ENCODE peak calls at places on chromosomes 2 and 18, in nine cellular contexts. One of them, this sample, is unnamed.

GRCh38 chr18:60413944-60414547 is 41.5 kb upstream of the MC4R start:
- DNase-seq in thyroid gland: no peak
- DNase-seq in mucosa of descending colon: peak; percentile 22
- DNase-seq in A549: peak; percentile 11
- DNase-seq in HepG2: peak; percentile 2
- DNase-seq in neural progenitor cell: peak; percentile 41
- DNase-seq in kidney: no peak
- DNase-seq in tibial artery: no peak
- DNase-seq in GM23248: peak; percentile 30
- DNase-seq in this sample: no peak

GRCh38 chr18:9094307-9095226 is 7.9 kb upstream of the NDUFV2 start:
- DNase-seq in thyroid gland: no peak
- DNase-seq in mucosa of descending colon: no peak
- DNase-seq in A549: peak; percentile 89
- DNase-seq in HepG2: peak; percentile 92
- DNase-seq in neural progenitor cell: no peak
- DNase-seq in kidney: no peak
- DNase-seq in tibial artery: no peak
- DNase-seq in GM23248: peak; percentile 82
- DNase-seq in this sample: no peak

GRCh38 chr18:58788971-58789797 is 75.5 kb upstream of the ZNF532 start:
- DNase-seq in thyroid gland: peak; percentile 21
- DNase-seq in mucosa of descending colon: no peak
- DNase-seq in A549: peak; percentile 97
- DNase-seq in HepG2: peak; percentile 15
- DNase-seq in neural progenitor cell: peak; percentile 67
- DNase-seq in kidney: peak; percentile 93
- DNase-seq in tibial artery: no peak
- DNase-seq in GM23248: peak; percentile 32
- DNase-seq in this sample: no peak

GRCh38 chr18:22684268-22684667 is 248.9 kb upstream of the RBBP8 start:
- DNase-seq in thyroid gland: no peak
- DNase-seq in mucosa of descending colon: no peak
- DNase-seq in A549: no peak
- DNase-seq in HepG2: no peak
- DNase-seq in neural progenitor cell: no peak
- DNase-seq in kidney: no peak
- DNase-seq in tibial artery: no peak
- DNase-seq in GM23248: no peak
- DNase-seq in this sample: no peak

GRCh38 chr2:102488063-102488462 is 15.0 kb downstream of the SLC9A4 start:
- DNase-seq in thyroid gland: no peak
- DNase-seq in mucosa of descending colon: peak; percentile 45
- DNase-seq in A549: no peak
- DNase-seq in HepG2: no peak
- DNase-seq in neural progenitor cell: no peak
- DNase-seq in kidney: no peak
- DNase-seq in tibial artery: no peak
- DNase-seq in GM23248: peak; percentile 48
- DNase-seq in this sample: no peak

GRCh38 chr2:54424555-54425163 is 31.5 kb upstream of the SPTBN1 start:
- DNase-seq in thyroid gland: no peak
- DNase-seq in mucosa of descending colon: no peak
- DNase-seq in A549: no peak
- DNase-seq in HepG2: peak; percentile 20
- DNase-seq in neural progenitor cell: no peak
- DNase-seq in kidney: no peak
- DNase-seq in tibial artery: no peak
- DNase-seq in GM23248: no peak
- DNase-seq in this sample: no peak

GRCh38 chr18:50369672-50370071 is 5.2 kb upstream of the SKA1 start:
- DNase-seq in thyroid gland: no peak
- DNase-seq in mucosa of descending colon: no peak
- DNase-seq in A549: no peak
- DNase-seq in HepG2: no peak
- DNase-seq in neural progenitor cell: no peak
- DNase-seq in kidney: no peak
- DNase-seq in tibial artery: no peak
- DNase-seq in GM23248: no peak
- DNase-seq in this sample: no peak

GRCh38 chr18:9016819-9017169 is 85.7 kb upstream of the NDUFV2 start:
- DNase-seq in thyroid gland: no peak
- DNase-seq in mucosa of descending colon: no peak
- DNase-seq in A549: no peak
- DNase-seq in HepG2: no peak
- DNase-seq in neural progenitor cell: no peak
- DNase-seq in kidney: peak; percentile 81
- DNase-seq in tibial artery: no peak
- DNase-seq in GM23248: peak; percentile 77
- DNase-seq in this sample: no peak

GRCh38 chr2:16578081-16578480 is 87.6 kb downstream of the CYRIA start:
- DNase-seq in thyroid gland: no peak
- DNase-seq in mucosa of descending colon: no peak
- DNase-seq in A549: no peak
- DNase-seq in HepG2: no peak
- DNase-seq in neural progenitor cell: no peak
- DNase-seq in kidney: no peak
- DNase-seq in tibial artery: no peak
- DNase-seq in GM23248: no peak
- DNase-seq in this sample: no peak

GRCh38 chr2:12090590-12090989 is 344.2 kb downstream of the LPIN1 start:
- DNase-seq in thyroid gland: no peak
- DNase-seq in mucosa of descending colon: no peak
- DNase-seq in A549: no peak
- DNase-seq in HepG2: no peak
- DNase-seq in neural progenitor cell: no peak
- DNase-seq in kidney: no peak
- DNase-seq in tibial artery: no peak
- DNase-seq in GM23248: peak; percentile 23
- DNase-seq in this sample: no peak

GRCh38 chr18:23105581-23106219 is 29.6 kb upstream of the CABLES1 start:
- DNase-seq in thyroid gland: no peak
- DNase-seq in mucosa of descending colon: peak; percentile 72
- DNase-seq in A549: peak; percentile 30
- DNase-seq in HepG2: no peak
- DNase-seq in neural progenitor cell: no peak
- DNase-seq in kidney: no peak
- DNase-seq in tibial artery: no peak
- DNase-seq in GM23248: no peak
- DNase-seq in this sample: no peak

GRCh38 chr2:146734042-146734715 is 1110.7 kb upstream of the ACVR2A start:
- DNase-seq in thyroid gland: no peak
- DNase-seq in mucosa of descending colon: no peak
- DNase-seq in A549: peak; percentile 52
- DNase-seq in HepG2: peak; percentile 62
- DNase-seq in neural progenitor cell: peak; percentile 58
- DNase-seq in kidney: no peak
- DNase-seq in tibial artery: no peak
- DNase-seq in GM23248: peak; percentile 80
- DNase-seq in this sample: no peak

GRCh38 chr2:135494503-135494902 is 36.5 kb downstream of the ZRANB3 start:
- DNase-seq in thyroid gland: no peak
- DNase-seq in mucosa of descending colon: no peak
- DNase-seq in A549: no peak
- DNase-seq in HepG2: no peak
- DNase-seq in neural progenitor cell: no peak
- DNase-seq in kidney: no peak
- DNase-seq in tibial artery: no peak
- DNase-seq in GM23248: peak; percentile 45
- DNase-seq in this sample: no peak

GRCh38 chr2:231709981-231710750 is 1.8 kb downstream of the PTMA start:
- DNase-seq in thyroid gland: peak; percentile 86
- DNase-seq in mucosa of descending colon: peak; percentile 96
- DNase-seq in A549: peak; percentile 87
- DNase-seq in HepG2: peak; percentile 78
- DNase-seq in neural progenitor cell: peak; percentile 92
- DNase-seq in kidney: peak; percentile 95
- DNase-seq in tibial artery: peak; percentile 93
- DNase-seq in GM23248: peak; percentile 95
- DNase-seq in this sample: peak; percentile 90

GRCh38 chr2:231707625-231708049 is 688 bp upstream of the PTMA start:
- DNase-seq in thyroid gland: no peak
- DNase-seq in mucosa of descending colon: no peak
- DNase-seq in A549: peak; percentile 68
- DNase-seq in HepG2: no peak
- DNase-seq in neural progenitor cell: peak; percentile 80
- DNase-seq in kidney: no peak
- DNase-seq in tibial artery: no peak
- DNase-seq in GM23248: peak; percentile 54
- DNase-seq in this sample: peak; percentile 73

GRCh38 chr2:231708050-231708772 is at the start of gene PTMA:
- DNase-seq in thyroid gland: peak; percentile 100
- DNase-seq in mucosa of descending colon: peak; percentile 99
- DNase-seq in A549: peak; percentile 100
- DNase-seq in HepG2: peak; percentile 98
- DNase-seq in neural progenitor cell: peak; percentile 100
- DNase-seq in kidney: peak; percentile 100
- DNase-seq in tibial artery: peak; percentile 100
- DNase-seq in GM23248: peak; percentile 100
- DNase-seq in this sample: peak; percentile 98

GRCh38 chr2:231709636-231709980 is 1.3 kb downstream of the PTMA start:
- DNase-seq in thyroid gland: peak; percentile 74
- DNase-seq in mucosa of descending colon: peak; percentile 72
- DNase-seq in A549: peak; percentile 62
- DNase-seq in HepG2: no peak
- DNase-seq in neural progenitor cell: peak; percentile 53
- DNase-seq in kidney: peak; percentile 92
- DNase-seq in tibial artery: peak; percentile 89
- DNase-seq in GM23248: peak; percentile 72
- DNase-seq in this sample: peak; percentile 31

GRCh38 chr2:231708773-231709635 is 679 bp downstream of the PTMA start:
- DNase-seq in thyroid gland: peak; percentile 57
- DNase-seq in mucosa of descending colon: peak; percentile 75
- DNase-seq in A549: peak; percentile 49
- DNase-seq in HepG2: no peak
- DNase-seq in neural progenitor cell: peak; percentile 64
- DNase-seq in kidney: peak; percentile 90
- DNase-seq in tibial artery: peak; percentile 81
- DNase-seq in GM23248: peak; percentile 83
- DNase-seq in this sample: peak; percentile 62
- H3K4me1 ChIP-seq in thyroid gland: peaks cover 34% of the 10 kb centered on the region
- H3K4me1 ChIP-seq in mucosa of descending colon: peaks cover 23% of the 10 kb centered on the region
- H3K4me1 ChIP-seq in A549: peaks cover 36% of the 10 kb centered on the region
- H3K4me1 ChIP-seq in HepG2: peaks cover 56% of the 10 kb centered on the region
- H3K4me1 ChIP-seq in neural progenitor cell: peaks cover 17% of the 10 kb centered on the region
- H3K4me1 ChIP-seq in kidney: peaks cover 22% of the 10 kb centered on the region
- H3K4me1 ChIP-seq in tibial artery: peaks cover 38% of the 10 kb centered on the region
- H3K4me1 ChIP-seq in GM23248: peaks cover 14% of the 10 kb centered on the region
- H3K4me1 ChIP-seq in this sample: peaks cover 38% of the 10 kb centered on the region

GRCh38 chr18:7987284-7987976 is 420.3 kb downstream of the PTPRM start:
- DNase-seq in thyroid gland: no peak
- DNase-seq in mucosa of descending colon: no peak
- DNase-seq in A549: peak; percentile 22
- DNase-seq in HepG2: no peak
- DNase-seq in neural progenitor cell: no peak
- DNase-seq in kidney: no peak
- DNase-seq in tibial artery: no peak
- DNase-seq in GM23248: peak; percentile 82
- DNase-seq in this sample: no peak
- H3K4me3 ChIP-seq in thyroid gland: no peak overlapping the region
- H3K4me3 ChIP-seq in mucosa of descending colon: no peak overlapping the region
- H3K4me3 ChIP-seq in A549: no peak overlapping the region
- H3K4me3 ChIP-seq in HepG2: no peak overlapping the region
- H3K4me3 ChIP-seq in neural progenitor cell: no peak overlapping the region
- H3K4me3 ChIP-seq in kidney: no peak overlapping the region
- H3K4me3 ChIP-seq in tibial artery: no peak overlapping the region
- H3K4me3 ChIP-seq in GM23248: no peak overlapping the region
- H3K4me3 ChIP-seq in this sample: no peak overlapping the region

GRCh38 chr2:637406-637776 is 39.8 kb downstream of the TMEM18 start:
- DNase-seq in thyroid gland: no peak
- DNase-seq in mucosa of descending colon: no peak
- DNase-seq in A549: no peak
- DNase-seq in HepG2: no peak
- DNase-seq in neural progenitor cell: no peak
- DNase-seq in kidney: no peak
- DNase-seq in tibial artery: no peak
- DNase-seq in GM23248: no peak
- DNase-seq in this sample: no peak

GRCh38 chr2:637804-638203 is 39.4 kb downstream of the TMEM18 start:
- DNase-seq in thyroid gland: no peak
- DNase-seq in mucosa of descending colon: no peak
- DNase-seq in A549: no peak
- DNase-seq in HepG2: peak; percentile 13
- DNase-seq in neural progenitor cell: no peak
- DNase-seq in kidney: no peak
- DNase-seq in tibial artery: no peak
- DNase-seq in GM23248: no peak
- DNase-seq in this sample: no peak

GRCh38 chr2:642431-642815 is 34.8 kb downstream of the TMEM18 start:
- DNase-seq in thyroid gland: no peak
- DNase-seq in mucosa of descending colon: no peak
- DNase-seq in A549: no peak
- DNase-seq in HepG2: no peak
- DNase-seq in neural progenitor cell: no peak
- DNase-seq in kidney: no peak
- DNase-seq in tibial artery: no peak
- DNase-seq in GM23248: no peak
- DNase-seq in this sample: no peak

GRCh38 chr2:641501-642430 is 35.4 kb downstream of the TMEM18 start:
- DNase-seq in thyroid gland: no peak
- DNase-seq in mucosa of descending colon: no peak
- DNase-seq in A549: no peak
- DNase-seq in HepG2: no peak
- DNase-seq in neural progenitor cell: no peak
- DNase-seq in kidney: no peak
- DNase-seq in tibial artery: no peak
- DNase-seq in GM23248: no peak
- DNase-seq in this sample: no peak

GRCh38 chr2:639703-640102 is 37.5 kb downstream of the TMEM18 start:
- DNase-seq in thyroid gland: no peak
- DNase-seq in mucosa of descending colon: no peak
- DNase-seq in A549: no peak
- DNase-seq in HepG2: no peak
- DNase-seq in neural progenitor cell: no peak
- DNase-seq in kidney: no peak
- DNase-seq in tibial artery: no peak
- DNase-seq in GM23248: no peak
- DNase-seq in this sample: no peak
- H3K4me1 ChIP-seq in thyroid gland: peaks cover 8% of the 10 kb centered on the region
- H3K4me1 ChIP-seq in mucosa of descending colon: peaks cover 3% of the 10 kb centered on the region
- H3K4me1 ChIP-seq in A549: no peaks in the 10 kb centered on the region
- H3K4me1 ChIP-seq in HepG2: no peaks in the 10 kb centered on the region
- H3K4me1 ChIP-seq in neural progenitor cell: no peaks in the 10 kb centered on the region
- H3K4me1 ChIP-seq in kidney: peaks cover 4% of the 10 kb centered on the region
- H3K4me1 ChIP-seq in tibial artery: peaks cover 6% of the 10 kb centered on the region
- H3K4me1 ChIP-seq in GM23248: no peaks in the 10 kb centered on the region
- H3K4me1 ChIP-seq in this sample: no peaks in the 10 kb centered on the region

DNA sequence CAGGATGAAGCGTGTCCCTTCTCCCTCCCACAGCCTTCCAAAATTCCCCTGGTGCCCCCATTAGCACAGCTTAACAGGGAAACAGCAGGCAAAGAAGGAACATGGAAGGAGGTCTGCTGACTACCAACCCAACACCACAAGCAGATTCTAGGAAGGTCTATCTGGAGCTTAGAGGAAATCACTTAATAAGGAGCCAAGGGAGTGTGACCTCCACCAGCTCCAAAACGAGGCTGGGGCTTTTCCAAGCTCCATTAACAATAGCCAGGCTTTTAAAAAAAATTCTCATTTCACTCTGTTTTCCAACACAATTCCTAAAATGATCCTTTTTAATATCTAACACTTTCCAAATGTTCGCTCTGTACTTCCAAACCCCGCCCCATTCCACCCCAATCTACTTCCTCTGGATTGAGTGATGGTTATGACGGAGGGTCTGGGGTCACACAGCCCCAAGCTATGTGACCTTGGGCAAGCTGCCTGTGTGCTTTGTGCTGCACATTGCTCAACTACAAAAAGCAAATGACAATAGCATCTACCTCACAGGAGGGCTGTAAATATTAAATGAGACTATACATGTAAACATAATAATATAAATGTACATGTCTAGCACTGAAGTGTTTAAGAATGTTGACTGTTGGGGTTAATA is 55.1 kb downstream of the STK39 start:
- DNase-seq in thyroid gland: no peak
- DNase-seq in mucosa of descending colon: no peak
- DNase-seq in A549: no peak
- DNase-seq in HepG2: peak; percentile 88
- DNase-seq in neural progenitor cell: no peak
- DNase-seq in kidney: no peak
- DNase-seq in tibial artery: no peak
- DNase-seq in GM23248: no peak
- DNase-seq in this sample: no peak
- H3K4me3 ChIP-seq in thyroid gland: no peak overlapping the region
- H3K4me3 ChIP-seq in mucosa of descending colon: no peak overlapping the region
- H3K4me3 ChIP-seq in A549: no peak overlapping the region
- H3K4me3 ChIP-seq in HepG2: peak overlapping the region; percentile 4
- H3K4me3 ChIP-seq in neural progenitor cell: no peak overlapping the region
- H3K4me3 ChIP-seq in kidney: no peak overlapping the region
- H3K4me3 ChIP-seq in tibial artery: no peak overlapping the region
- H3K4me3 ChIP-seq in GM23248: no peak overlapping the region
- H3K4me3 ChIP-seq in this sample: no peak overlapping the region

This sample was measured in CD8-positive, alpha-beta memory T cell.